ENCODE peak calls at places on chromosome 11, in nine cellular contexts. One of them, this sample, is unnamed.
A peak's percentile ranks its signal among the peaks of the same experiment; 100 is the strongest.

GRCh38 chr11:2375341-2375853 is 1.7 kb upstream of the CD81 start:
- DNase-seq in stimulated activated CD8-positive, alpha-beta memory T cell treated with anti-CD3 and anti-CD28 coated beads, Interleukin-7, amount 100 ng/mL, for 1 hour: no peak
- DNase-seq in GM03348: no peak
- DNase-seq in stimulated activated CD4-positive, alpha-beta T cell treated with anti-CD3 and anti-CD28 coated beads, TNF-alpha, amount 100 ng/mL, for 4 hours: no peak
- DNase-seq in CD4-positive, alpha-beta memory T cell: no peak
- DNase-seq in activated CD4-positive, alpha-beta T cell treated with anti-CD3 and anti-CD28 coated beads, Interleukin-2, amount 10 ng/mL, durations not matched to agents 7 days and 5 days: no peak
- DNase-seq in A549: no peak
- DNase-seq in midbrain: no peak
- DNase-seq in fibroblast of villous mesenchyme: no peak
- DNase-seq in this sample: no peak

GRCh38 chr11:83724704-83725114 is 438.5 kb upstream of the CCDC90B start:
- DNase-seq in stimulated activated CD8-positive, alpha-beta memory T cell treated with anti-CD3 and anti-CD28 coated beads, Interleukin-7, amount 100 ng/mL, for 1 hour: no peak
- DNase-seq in GM03348: peak; percentile 9
- DNase-seq in stimulated activated CD4-positive, alpha-beta T cell treated with anti-CD3 and anti-CD28 coated beads, TNF-alpha, amount 100 ng/mL, for 4 hours: no peak
- DNase-seq in CD4-positive, alpha-beta memory T cell: no peak
- DNase-seq in activated CD4-positive, alpha-beta T cell treated with anti-CD3 and anti-CD28 coated beads, Interleukin-2, amount 10 ng/mL, durations not matched to agents 7 days and 5 days: no peak
- DNase-seq in A549: peak; percentile 4
- DNase-seq in midbrain: no peak
- DNase-seq in fibroblast of villous mesenchyme: peak; percentile 5
- DNase-seq in this sample: no peak

GRCh38 chr11:93491941-93492340 is 51.2 kb downstream of the SMCO4 start:
- DNase-seq in stimulated activated CD8-positive, alpha-beta memory T cell treated with anti-CD3 and anti-CD28 coated beads, Interleukin-7, amount 100 ng/mL, for 1 hour: no peak
- DNase-seq in GM03348: no peak
- DNase-seq in stimulated activated CD4-positive, alpha-beta T cell treated with anti-CD3 and anti-CD28 coated beads, TNF-alpha, amount 100 ng/mL, for 4 hours: no peak
- DNase-seq in CD4-positive, alpha-beta memory T cell: no peak
- DNase-seq in activated CD4-positive, alpha-beta T cell treated with anti-CD3 and anti-CD28 coated beads, Interleukin-2, amount 10 ng/mL, durations not matched to agents 7 days and 5 days: no peak
- DNase-seq in A549: no peak
- DNase-seq in midbrain: no peak
- DNase-seq in fibroblast of villous mesenchyme: no peak
- DNase-seq in this sample: no peak

GRCh38 chr11:126132319-126132718 is 69.7 kb upstream of the CDON start:
- DNase-seq in stimulated activated CD8-positive, alpha-beta memory T cell treated with anti-CD3 and anti-CD28 coated beads, Interleukin-7, amount 100 ng/mL, for 1 hour: no peak
- DNase-seq in GM03348: peak; percentile 64
- DNase-seq in stimulated activated CD4-positive, alpha-beta T cell treated with anti-CD3 and anti-CD28 coated beads, TNF-alpha, amount 100 ng/mL, for 4 hours: no peak
- DNase-seq in CD4-positive, alpha-beta memory T cell: no peak
- DNase-seq in activated CD4-positive, alpha-beta T cell treated with anti-CD3 and anti-CD28 coated beads, Interleukin-2, amount 10 ng/mL, durations not matched to agents 7 days and 5 days: no peak
- DNase-seq in A549: peak; percentile 49
- DNase-seq in midbrain: no peak
- DNase-seq in fibroblast of villous mesenchyme: no peak
- DNase-seq in this sample: no peak

GRCh38 chr11:69524291-69524882 is 42.9 kb downstream of the LINC01488 start:
- DNase-seq in stimulated activated CD8-positive, alpha-beta memory T cell treated with anti-CD3 and anti-CD28 coated beads, Interleukin-7, amount 100 ng/mL, for 1 hour: no peak
- DNase-seq in GM03348: peak; percentile 77
- DNase-seq in stimulated activated CD4-positive, alpha-beta T cell treated with anti-CD3 and anti-CD28 coated beads, TNF-alpha, amount 100 ng/mL, for 4 hours: no peak
- DNase-seq in CD4-positive, alpha-beta memory T cell: no peak
- DNase-seq in activated CD4-positive, alpha-beta T cell treated with anti-CD3 and anti-CD28 coated beads, Interleukin-2, amount 10 ng/mL, durations not matched to agents 7 days and 5 days: no peak
- DNase-seq in A549: no peak
- DNase-seq in midbrain: no peak
- DNase-seq in fibroblast of villous mesenchyme: peak; percentile 49
- DNase-seq in this sample: no peak

GRCh38 chr11:123504401-123504800 is 74.3 kb downstream of the GRAMD1B start:
- DNase-seq in stimulated activated CD8-positive, alpha-beta memory T cell treated with anti-CD3 and anti-CD28 coated beads, Interleukin-7, amount 100 ng/mL, for 1 hour: no peak
- DNase-seq in GM03348: no peak
- DNase-seq in stimulated activated CD4-positive, alpha-beta T cell treated with anti-CD3 and anti-CD28 coated beads, TNF-alpha, amount 100 ng/mL, for 4 hours: no peak
- DNase-seq in CD4-positive, alpha-beta memory T cell: no peak
- DNase-seq in activated CD4-positive, alpha-beta T cell treated with anti-CD3 and anti-CD28 coated beads, Interleukin-2, amount 10 ng/mL, durations not matched to agents 7 days and 5 days: no peak
- DNase-seq in A549: no peak
- DNase-seq in midbrain: no peak
- DNase-seq in fibroblast of villous mesenchyme: no peak
- DNase-seq in this sample: no peak

GRCh38 chr11:61955031-61955415 is 4.9 kb downstream of the BEST1 start:
- DNase-seq in stimulated activated CD8-positive, alpha-beta memory T cell treated with anti-CD3 and anti-CD28 coated beads, Interleukin-7, amount 100 ng/mL, for 1 hour: no peak
- DNase-seq in GM03348: peak; percentile 90
- DNase-seq in stimulated activated CD4-positive, alpha-beta T cell treated with anti-CD3 and anti-CD28 coated beads, TNF-alpha, amount 100 ng/mL, for 4 hours: no peak
- DNase-seq in CD4-positive, alpha-beta memory T cell: no peak
- DNase-seq in activated CD4-positive, alpha-beta T cell treated with anti-CD3 and anti-CD28 coated beads, Interleukin-2, amount 10 ng/mL, durations not matched to agents 7 days and 5 days: no peak
- DNase-seq in A549: peak; percentile 62
- DNase-seq in midbrain: peak; percentile 69
- DNase-seq in fibroblast of villous mesenchyme: peak; percentile 95
- DNase-seq in this sample: no peak

GRCh38 chr11:104487035-104487775 is 323.3 kb upstream of the PDGFD start:
- DNase-seq in stimulated activated CD8-positive, alpha-beta memory T cell treated with anti-CD3 and anti-CD28 coated beads, Interleukin-7, amount 100 ng/mL, for 1 hour: no peak
- DNase-seq in GM03348: no peak
- DNase-seq in stimulated activated CD4-positive, alpha-beta T cell treated with anti-CD3 and anti-CD28 coated beads, TNF-alpha, amount 100 ng/mL, for 4 hours: no peak
- DNase-seq in CD4-positive, alpha-beta memory T cell: no peak
- DNase-seq in activated CD4-positive, alpha-beta T cell treated with anti-CD3 and anti-CD28 coated beads, Interleukin-2, amount 10 ng/mL, durations not matched to agents 7 days and 5 days: no peak
- DNase-seq in A549: no peak
- DNase-seq in midbrain: no peak
- DNase-seq in fibroblast of villous mesenchyme: no peak
- DNase-seq in this sample: no peak

GRCh38 chr11:103257360-103257759 is 148.1 kb downstream of the DYNC2H1 start:
- DNase-seq in stimulated activated CD8-positive, alpha-beta memory T cell treated with anti-CD3 and anti-CD28 coated beads, Interleukin-7, amount 100 ng/mL, for 1 hour: no peak
- DNase-seq in GM03348: peak; percentile 17
- DNase-seq in stimulated activated CD4-positive, alpha-beta T cell treated with anti-CD3 and anti-CD28 coated beads, TNF-alpha, amount 100 ng/mL, for 4 hours: no peak
- DNase-seq in CD4-positive, alpha-beta memory T cell: no peak
- DNase-seq in activated CD4-positive, alpha-beta T cell treated with anti-CD3 and anti-CD28 coated beads, Interleukin-2, amount 10 ng/mL, durations not matched to agents 7 days and 5 days: no peak
- DNase-seq in A549: peak; percentile 44
- DNase-seq in midbrain: no peak
- DNase-seq in fibroblast of villous mesenchyme: peak; percentile 18
- DNase-seq in this sample: no peak

GRCh38 chr11:67301951-67302516 is 1.3 kb upstream of the SSH3 start:
- DNase-seq in stimulated activated CD8-positive, alpha-beta memory T cell treated with anti-CD3 and anti-CD28 coated beads, Interleukin-7, amount 100 ng/mL, for 1 hour: no peak
- DNase-seq in GM03348: peak; percentile 24
- DNase-seq in stimulated activated CD4-positive, alpha-beta T cell treated with anti-CD3 and anti-CD28 coated beads, TNF-alpha, amount 100 ng/mL, for 4 hours: no peak
- DNase-seq in CD4-positive, alpha-beta memory T cell: no peak
- DNase-seq in activated CD4-positive, alpha-beta T cell treated with anti-CD3 and anti-CD28 coated beads, Interleukin-2, amount 10 ng/mL, durations not matched to agents 7 days and 5 days: no peak
- DNase-seq in A549: peak; percentile 59
- DNase-seq in midbrain: no peak
- DNase-seq in fibroblast of villous mesenchyme: peak; percentile 47
- DNase-seq in this sample: no peak

GRCh38 chr11:69465236-69466000 is 16.0 kb upstream of the LINC01488 start:
- DNase-seq in stimulated activated CD8-positive, alpha-beta memory T cell treated with anti-CD3 and anti-CD28 coated beads, Interleukin-7, amount 100 ng/mL, for 1 hour: no peak
- DNase-seq in GM03348: no peak
- DNase-seq in stimulated activated CD4-positive, alpha-beta T cell treated with anti-CD3 and anti-CD28 coated beads, TNF-alpha, amount 100 ng/mL, for 4 hours: no peak
- DNase-seq in CD4-positive, alpha-beta memory T cell: no peak
- DNase-seq in activated CD4-positive, alpha-beta T cell treated with anti-CD3 and anti-CD28 coated beads, Interleukin-2, amount 10 ng/mL, durations not matched to agents 7 days and 5 days: no peak
- DNase-seq in A549: no peak
- DNase-seq in midbrain: no peak
- DNase-seq in fibroblast of villous mesenchyme: no peak
- DNase-seq in this sample: no peak

GRCh38 chr11:47858169-47858543 is 10.0 kb upstream of the NUP160 start:
- DNase-seq in stimulated activated CD8-positive, alpha-beta memory T cell treated with anti-CD3 and anti-CD28 coated beads, Interleukin-7, amount 100 ng/mL, for 1 hour: no peak
- DNase-seq in GM03348: peak; percentile 77
- DNase-seq in stimulated activated CD4-positive, alpha-beta T cell treated with anti-CD3 and anti-CD28 coated beads, TNF-alpha, amount 100 ng/mL, for 4 hours: no peak
- DNase-seq in CD4-positive, alpha-beta memory T cell: no peak
- DNase-seq in activated CD4-positive, alpha-beta T cell treated with anti-CD3 and anti-CD28 coated beads, Interleukin-2, amount 10 ng/mL, durations not matched to agents 7 days and 5 days: no peak
- DNase-seq in A549: peak; percentile 97
- DNase-seq in midbrain: no peak
- DNase-seq in fibroblast of villous mesenchyme: peak; percentile 86
- DNase-seq in this sample: no peak

GRCh38 chr11:116702772-116703360 is 69.9 kb downstream of the BUD13 start:
- DNase-seq in stimulated activated CD8-positive, alpha-beta memory T cell treated with anti-CD3 and anti-CD28 coated beads, Interleukin-7, amount 100 ng/mL, for 1 hour: no peak
- DNase-seq in GM03348: no peak
- DNase-seq in stimulated activated CD4-positive, alpha-beta T cell treated with anti-CD3 and anti-CD28 coated beads, TNF-alpha, amount 100 ng/mL, for 4 hours: no peak
- DNase-seq in CD4-positive, alpha-beta memory T cell: no peak
- DNase-seq in activated CD4-positive, alpha-beta T cell treated with anti-CD3 and anti-CD28 coated beads, Interleukin-2, amount 10 ng/mL, durations not matched to agents 7 days and 5 days: no peak
- DNase-seq in A549: no peak
- DNase-seq in midbrain: no peak
- DNase-seq in fibroblast of villous mesenchyme: no peak
- DNase-seq in this sample: no peak

GRCh38 chr11:43933608-43934358 is 8.7 kb upstream of the C11orf96 start:
- DNase-seq in stimulated activated CD8-positive, alpha-beta memory T cell treated with anti-CD3 and anti-CD28 coated beads, Interleukin-7, amount 100 ng/mL, for 1 hour: no peak
- DNase-seq in GM03348: peak; percentile 66
- DNase-seq in stimulated activated CD4-positive, alpha-beta T cell treated with anti-CD3 and anti-CD28 coated beads, TNF-alpha, amount 100 ng/mL, for 4 hours: no peak
- DNase-seq in CD4-positive, alpha-beta memory T cell: no peak
- DNase-seq in activated CD4-positive, alpha-beta T cell treated with anti-CD3 and anti-CD28 coated beads, Interleukin-2, amount 10 ng/mL, durations not matched to agents 7 days and 5 days: no peak
- DNase-seq in A549: no peak
- DNase-seq in midbrain: no peak
- DNase-seq in fibroblast of villous mesenchyme: peak; percentile 22
- DNase-seq in this sample: no peak

GRCh38 chr11:14764899-14765527 is 121.4 kb downstream of the PDE3B start:
- DNase-seq in stimulated activated CD8-positive, alpha-beta memory T cell treated with anti-CD3 and anti-CD28 coated beads, Interleukin-7, amount 100 ng/mL, for 1 hour: no peak
- DNase-seq in GM03348: no peak
- DNase-seq in stimulated activated CD4-positive, alpha-beta T cell treated with anti-CD3 and anti-CD28 coated beads, TNF-alpha, amount 100 ng/mL, for 4 hours: no peak
- DNase-seq in CD4-positive, alpha-beta memory T cell: peak; percentile 90
- DNase-seq in activated CD4-positive, alpha-beta T cell treated with anti-CD3 and anti-CD28 coated beads, Interleukin-2, amount 10 ng/mL, durations not matched to agents 7 days and 5 days: peak; percentile 76
- DNase-seq in A549: no peak
- DNase-seq in midbrain: no peak
- DNase-seq in fibroblast of villous mesenchyme: peak; percentile 81
- DNase-seq in this sample: peak; percentile 89

GRCh38 chr11:129800655-129801054 is 15.0 kb upstream of the TMEM45B start:
- DNase-seq in stimulated activated CD8-positive, alpha-beta memory T cell treated with anti-CD3 and anti-CD28 coated beads, Interleukin-7, amount 100 ng/mL, for 1 hour: no peak
- DNase-seq in GM03348: no peak
- DNase-seq in stimulated activated CD4-positive, alpha-beta T cell treated with anti-CD3 and anti-CD28 coated beads, TNF-alpha, amount 100 ng/mL, for 4 hours: no peak
- DNase-seq in CD4-positive, alpha-beta memory T cell: no peak
- DNase-seq in activated CD4-positive, alpha-beta T cell treated with anti-CD3 and anti-CD28 coated beads, Interleukin-2, amount 10 ng/mL, durations not matched to agents 7 days and 5 days: no peak
- DNase-seq in A549: no peak
- DNase-seq in midbrain: no peak
- DNase-seq in fibroblast of villous mesenchyme: no peak
- DNase-seq in this sample: no peak

GRCh38 chr11:132822294-132822693 is 710.0 kb downstream of the OPCML start:
- DNase-seq in stimulated activated CD8-positive, alpha-beta memory T cell treated with anti-CD3 and anti-CD28 coated beads, Interleukin-7, amount 100 ng/mL, for 1 hour: no peak
- DNase-seq in GM03348: no peak
- DNase-seq in stimulated activated CD4-positive, alpha-beta T cell treated with anti-CD3 and anti-CD28 coated beads, TNF-alpha, amount 100 ng/mL, for 4 hours: no peak
- DNase-seq in CD4-positive, alpha-beta memory T cell: no peak
- DNase-seq in activated CD4-positive, alpha-beta T cell treated with anti-CD3 and anti-CD28 coated beads, Interleukin-2, amount 10 ng/mL, durations not matched to agents 7 days and 5 days: no peak
- DNase-seq in A549: no peak
- DNase-seq in midbrain: no peak
- DNase-seq in fibroblast of villous mesenchyme: no peak
- DNase-seq in this sample: no peak

GRCh38 chr11:12141283-12141682 is 30.9 kb downstream of the MICAL2 start:
- DNase-seq in stimulated activated CD8-positive, alpha-beta memory T cell treated with anti-CD3 and anti-CD28 coated beads, Interleukin-7, amount 100 ng/mL, for 1 hour: no peak
- DNase-seq in GM03348: no peak
- DNase-seq in stimulated activated CD4-positive, alpha-beta T cell treated with anti-CD3 and anti-CD28 coated beads, TNF-alpha, amount 100 ng/mL, for 4 hours: no peak
- DNase-seq in CD4-positive, alpha-beta memory T cell: no peak
- DNase-seq in activated CD4-positive, alpha-beta T cell treated with anti-CD3 and anti-CD28 coated beads, Interleukin-2, amount 10 ng/mL, durations not matched to agents 7 days and 5 days: peak; percentile 23
- DNase-seq in A549: no peak
- DNase-seq in midbrain: no peak
- DNase-seq in fibroblast of villous mesenchyme: no peak
- DNase-seq in this sample: no peak

GRCh38 chr11:118114266-118114665 is 27.5 kb upstream of the SMIM35 start:
- DNase-seq in stimulated activated CD8-positive, alpha-beta memory T cell treated with anti-CD3 and anti-CD28 coated beads, Interleukin-7, amount 100 ng/mL, for 1 hour: no peak
- DNase-seq in GM03348: no peak
- DNase-seq in stimulated activated CD4-positive, alpha-beta T cell treated with anti-CD3 and anti-CD28 coated beads, TNF-alpha, amount 100 ng/mL, for 4 hours: no peak
- DNase-seq in CD4-positive, alpha-beta memory T cell: no peak
- DNase-seq in activated CD4-positive, alpha-beta T cell treated with anti-CD3 and anti-CD28 coated beads, Interleukin-2, amount 10 ng/mL, durations not matched to agents 7 days and 5 days: no peak
- DNase-seq in A549: no peak
- DNase-seq in midbrain: no peak
- DNase-seq in fibroblast of villous mesenchyme: no peak
- DNase-seq in this sample: no peak